ENCODE peak calls at places on chromosomes 3 and 15, in seven cellular contexts. Q is A549; X is retinal pigment epithelial cell; I is heart left ventricle; T is CD8-positive, alpha-beta T cell; F is astrocyte of the spinal cord; M is heart right ventricle. P is an unnamed sample.

GRCh38 chr3:105594219-105594618 is 227.5 kb downstream of the ALCAM start:
- DNase-seq in T (no peak), X (no peak), F (no peak), Q (no peak), M (no peak), I (no peak), P (no peak)

GRCh38 chr3:184180165-184180564 is 5.5 kb downstream of the AP2M1 start:
- DNase-seq in X (no peak), T (no peak), M (no peak), I (no peak), F (peak; percentile 67), Q (no peak), P (peak; percentile 22)

GRCh38 chr3:128297401-128298138 is 144.3 kb downstream of the EEFSEC start:
- DNase-seq in Q (peak; percentile 24), M (no peak), X (no peak), F (no peak), I (no peak), T (no peak), P (peak; percentile 51)

GRCh38 chr3:72995337-72995736 is 1.3 kb upstream of the PPP4R2 start:
- DNase-seq in T (no peak), F (no peak), Q (no peak), X (no peak), M (no peak), I (no peak), P (no peak)

GRCh38 chr15:52228928-52229327 is 37.7 kb upstream of the GNB5 start:
- DNase-seq in F (no peak), Q (peak; percentile 39), T (no peak), I (no peak), X (no peak), M (no peak), P (no peak)

GRCh38 chr3:139935071-139935865 is at the start of gene CLSTN2:
- DNase-seq in I (peak; percentile 77), M (peak; percentile 64), T (no peak), Q (peak; percentile 31), X (no peak), F (peak; percentile 35), P (peak; percentile 7)

GRCh38 chr3:65878831-65879230 is 159.9 kb downstream of the MAGI1 start:
- DNase-seq in Q (no peak), T (no peak), I (no peak), M (no peak), F (no peak), X (no peak), P (no peak)

GRCh38 chr3:115512565-115513410 is 110.5 kb upstream of the GAP43 start:
- DNase-seq in T (no peak), I (peak; percentile 37), X (peak; percentile 51), F (peak; percentile 60), Q (peak; percentile 11), M (no peak), P (peak; percentile 16)

GRCh38 chr3:108513961-108514360 is 3.6 kb upstream of the MYH15 start:
- DNase-seq in X (no peak), F (peak; percentile 6), M (no peak), Q (no peak), T (no peak), I (no peak), P (peak; percentile 18)

GRCh38 chr3:38454884-38455638 is 1.4 kb downstream of the ACVR2B start:
- DNase-seq in M (peak; percentile 76), Q (peak; percentile 54), F (peak; percentile 24), X (no peak), I (peak; percentile 73), T (peak; percentile 14), P (no peak)

GRCh38 chr3:81910244-81910852 is 148.9 kb upstream of the GBE1 start:
- DNase-seq in I (no peak), T (no peak), M (peak; percentile 16), F (peak; percentile 46), X (no peak), Q (peak; percentile 39), P (peak; percentile 42)

DNA sequence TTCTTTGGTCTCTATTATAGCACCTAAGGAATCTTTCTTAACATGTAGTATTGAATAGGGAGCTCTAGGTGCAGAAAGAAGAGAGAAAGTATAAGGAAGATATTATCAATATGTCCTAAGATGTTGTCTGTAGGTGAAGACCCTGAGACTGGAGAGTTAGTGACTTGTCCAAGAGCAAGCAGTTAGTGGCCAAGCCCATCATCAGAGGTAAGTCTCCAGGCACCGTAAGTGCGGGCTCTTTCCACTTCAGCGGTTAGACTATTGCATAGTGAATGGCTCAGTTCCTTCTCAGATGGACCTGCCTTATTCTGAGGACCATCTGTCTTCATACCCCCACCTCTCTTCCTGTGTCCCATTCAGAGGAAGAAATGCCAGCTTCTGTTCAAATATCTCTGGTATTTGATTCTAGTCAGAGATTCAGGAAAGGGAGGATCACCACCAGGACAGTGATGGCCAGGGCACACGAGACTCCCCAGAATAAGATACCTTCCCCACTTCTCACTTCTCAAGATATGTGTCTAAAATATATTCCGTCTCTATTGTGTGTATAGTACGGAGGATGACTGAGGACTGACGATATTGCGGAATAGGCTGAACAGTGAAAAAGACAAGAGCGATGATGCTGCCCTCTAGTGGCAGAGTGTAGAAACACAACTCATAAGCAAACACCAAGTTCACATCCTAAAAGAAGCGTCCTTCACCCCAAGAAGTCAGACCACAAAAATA is 19.1 kb upstream of the ADGRG7 start:
- DNase-seq in T (peak; percentile 43), X (no peak), I (no peak), F (peak; percentile 71), M (peak; percentile 58), Q (peak; percentile 73), P (peak; percentile 67)
- TF ChIP-seq CTCF in T (peak; percentile 81), X (peak; percentile 84), I (peak; percentile 88), F (peak; percentile 77), M (peak; percentile 89), Q (peak; percentile 93), P (peak; percentile 93)

DNA sequence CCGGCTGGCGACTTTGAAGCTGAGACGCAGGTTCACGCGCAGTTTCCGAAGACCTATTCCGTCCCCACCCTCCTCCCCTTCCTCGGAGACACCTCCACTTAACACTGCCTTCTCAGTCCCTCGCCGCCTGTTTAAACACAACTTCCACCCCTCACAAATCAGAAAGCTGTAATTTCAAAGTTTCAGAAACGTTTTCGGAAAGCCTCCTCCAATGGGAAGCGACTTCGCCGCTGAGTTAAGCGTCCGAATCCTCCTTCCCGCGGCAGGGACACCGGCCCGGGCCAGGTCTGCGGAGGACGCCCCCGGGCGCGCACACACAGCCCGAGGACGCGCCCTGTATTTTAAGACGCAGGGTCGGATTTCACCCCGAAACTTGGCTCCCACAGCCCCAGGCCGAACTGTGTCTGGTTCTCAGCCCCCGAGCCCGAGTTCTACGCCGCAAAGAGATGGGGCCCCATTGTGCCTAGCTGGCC is 554 bp upstream of the LRRN1 start:
- DNase-seq in I (no peak), Q (no peak), F (no peak), M (no peak), T (peak; percentile 24), X (peak; percentile 6), P (no peak)
- H3K4me3 ChIP-seq in I (peak overlapping the region; percentile 56), Q (peak overlapping the region; percentile 44), F (peak overlapping the region; percentile 48), M (peak overlapping the region; percentile 51), T (peak overlapping the region; percentile 81), X (peak overlapping the region; percentile 72), P (no peak overlapping the region)

GRCh38 chr15:84817461-84818081 is 415 bp downstream of the ALPK3 start:
- DNase-seq in I (no peak), T (no peak), Q (no peak), X (no peak), M (no peak), F (no peak), P (no peak)

GRCh38 chr15:84821501-84822021 is 4.4 kb downstream of the ALPK3 start:
- DNase-seq in T (no peak), Q (no peak), X (no peak), I (peak; percentile 55), F (no peak), M (peak; percentile 48), P (no peak)

GRCh38 chr15:84819791-84820190 is 2.6 kb downstream of the ALPK3 start:
- DNase-seq in F (no peak), T (no peak), I (no peak), X (no peak), Q (no peak), M (no peak), P (no peak)

GRCh38 chr15:84818221-84819131 is 1.3 kb downstream of the ALPK3 start:
- DNase-seq in T (no peak), M (peak; percentile 71), Q (peak; percentile 43), I (peak; percentile 64), X (no peak), F (peak; percentile 59), P (no peak)

GRCh38 chr15:84819291-84819768 is 2.2 kb downstream of the ALPK3 start:
- DNase-seq in T (no peak), I (peak; percentile 79), Q (peak; percentile 18), F (no peak), X (no peak), M (peak; percentile 72), P (no peak)
- TF ChIP-seq CTCF in T (no peak), I (no peak), Q (no peak), F (no peak), X (no peak), M (no peak), P (no peak)

GRCh38 chr3:132723551-132723950 is 1.3 kb upstream of the NPHP3 start:
- DNase-seq in I (no peak), Q (no peak), M (no peak), F (peak; percentile 7), X (no peak), T (no peak), P (peak; percentile 4)
- H3K4me3 ChIP-seq in I (peak overlapping the region; percentile 73), Q (no peak overlapping the region), M (no peak overlapping the region), F (peak overlapping the region; percentile 69), X (no peak overlapping the region), T (no peak overlapping the region), P (peak overlapping the region; percentile 79)

DNA sequence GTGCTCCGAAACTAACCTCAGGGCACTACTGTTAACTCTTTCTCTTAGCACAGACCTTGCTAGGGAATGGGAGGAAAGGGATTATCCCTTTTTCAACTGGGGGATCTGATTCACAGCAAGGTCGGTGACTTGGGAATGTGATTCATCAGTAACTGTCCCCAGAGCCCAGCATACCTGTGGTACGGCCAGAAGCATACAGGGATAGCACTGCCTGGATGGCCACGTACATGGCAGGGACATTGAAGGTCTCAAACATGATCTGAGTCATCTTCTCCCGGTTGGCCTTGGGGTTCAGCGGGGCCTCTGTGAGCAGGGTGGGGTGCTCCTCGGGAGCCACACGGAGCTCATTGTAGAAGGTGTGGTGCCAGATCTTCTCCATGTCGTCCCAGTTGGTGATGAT is 2.3 kb downstream of the ACTC1 start:
- DNase-seq in F (no peak), X (no peak), T (no peak), M (no peak), I (no peak), Q (no peak), P (no peak)
- TF ChIP-seq CTCF in F (no peak), X (no peak), T (no peak), M (no peak), I (no peak), Q (no peak), P (no peak)